ENCODE peak calls at places on chromosome 22, in five cellular contexts. Y, J, O, Z and C are unnamed samples.

GRCh38 chr22:48573766-48574165 is 1253.9 kb downstream of the BRD1 start:
- DNase-seq in Z (no peak), Y (no peak), J (no peak), O (no peak), C (no peak)

GRCh38 chr22:50340157-50340879 is 2.8 kb upstream of the PPP6R2 start:
- DNase-seq in Z (peak; percentile 16), J (no peak), O (no peak), Y (no peak), C (no peak)

GRCh38 chr22:27385261-27385998 is 416.1 kb downstream of the MN1 start:
- DNase-seq in O (no peak), Y (no peak), Z (no peak), J (no peak), C (no peak)

GRCh38 chr22:28402066-28402465 is 277.6 kb downstream of the TTC28 start:
- DNase-seq in J (no peak), Z (no peak), Y (no peak), O (no peak), C (no peak)

GRCh38 chr22:25146311-25146710 is 53.3 kb upstream of the CRYBB3 start:
- DNase-seq in O (no peak), Y (no peak), Z (peak; percentile 24), J (no peak), C (no peak)

GRCh38 chr22:33883961-33884808 is 36.1 kb downstream of the LARGE1 start:
- DNase-seq in J (no peak), Z (no peak), O (no peak), Y (no peak), C (peak; percentile 20)

GRCh38 chr22:23068096-23068831 is 2.1 kb upstream of the GNAZ start:
- DNase-seq in J (no peak), O (peak; percentile 59), Z (no peak), Y (peak; percentile 13), C (no peak)

GRCh38 chr22:35956850-35957249 is 71.8 kb downstream of the RBFOX2 start:
- DNase-seq in Y (no peak), O (no peak), J (no peak), Z (no peak), C (no peak)

GRCh38 chr22:27754247-27754887 is 47.2 kb downstream of the MN1 start:
- DNase-seq in Y (no peak), O (no peak), J (no peak), Z (no peak), C (no peak)

GRCh38 chr22:23754220-23754919 is at the start of gene VPREB3:
- DNase-seq in J (no peak), O (no peak), Y (no peak), Z (no peak), C (no peak)

GRCh38 chr22:48424661-48425060 is 1403.0 kb downstream of the BRD1 start:
- DNase-seq in J (no peak), Y (no peak), Z (no peak), O (no peak), C (no peak)

GRCh38 chr22:49853981-49854791 is 542 bp downstream of the ZBED4 start:
- DNase-seq in J (peak; percentile 49), Z (peak; percentile 30), O (peak; percentile 83), Y (peak; percentile 51), C (no peak)

GRCh38 chr22:35344956-35345690 is 35.8 kb upstream of the HMOX1 start:
- DNase-seq in J (no peak), O (peak; percentile 73), Y (no peak), Z (no peak), C (no peak)

GRCh38 chr22:17613280-17613679 is 15.3 kb downstream of the ATP6V1E1 start:
- DNase-seq in Z (no peak), Y (no peak), J (no peak), O (no peak), C (no peak)

GRCh38 chr22:32820131-32820882 is 18.8 kb downstream of the TIMP3 start:
- DNase-seq in Y (no peak), J (peak; percentile 33), O (no peak), Z (no peak), C (no peak)

GRCh38 chr22:17084554-17085276 is at the start of gene IL17RA:
- DNase-seq in Y (peak; percentile 94), J (peak; percentile 95), O (peak; percentile 99), Z (peak; percentile 85), C (peak; percentile 57)

GRCh38 chr22:31329453-31330215 is 16.5 kb downstream of the PATZ1 start:
- DNase-seq in O (no peak), Z (no peak), Y (no peak), J (no peak), C (no peak)

GRCh38 chr22:34416321-34416900 is 496.1 kb upstream of the LARGE1 start:
- DNase-seq in Z (no peak), Y (no peak), J (no peak), O (no peak), C (no peak)

GRCh38 chr22:28142361-28142801 is 223.3 kb upstream of the PITPNB start:
- DNase-seq in Y (no peak), J (peak; percentile 92), O (no peak), Z (peak; percentile 95), C (peak; percentile 86)

GRCh38 chr22:50141462-50141861 is 29.1 kb upstream of the PANX2 start:
- DNase-seq in Z (no peak), O (no peak), J (no peak), Y (no peak), C (no peak)

GRCh38 chr22:34902335-34902734 is 163.6 kb upstream of the ISX start:
- DNase-seq in O (no peak), Z (no peak), J (no peak), Y (no peak), C (no peak)

GRCh38 chr22:50734343-50734771 is 3.6 kb upstream of the ACR start:
- DNase-seq in Y (peak; percentile 7), J (no peak), Z (no peak), O (peak; percentile 57), C (no peak)

GRCh38 chr22:23405366-23405851 is 174.7 kb downstream of the IGLL1 start:
- DNase-seq in J (no peak), Y (no peak), Z (no peak), O (no peak), C (no peak)

GRCh38 chr22:25656724-25657123 is 85.3 kb upstream of the MYO18B start:
- DNase-seq in O (no peak), Z (no peak), J (no peak), Y (no peak), C (no peak)

GRCh38 chr22:47422736-47423135 is 660.3 kb downstream of the TBC1D22A start:
- DNase-seq in Y (no peak), O (no peak), J (no peak), Z (no peak), C (no peak)

GRCh38 chr22:17699696-17700330 is 61.3 kb downstream of the BCL2L13 start:
- DNase-seq in J (no peak), Y (no peak), O (no peak), Z (no peak), C (no peak)

GRCh38 chr22:26669060-26669481 is 11.7 kb downstream of the MIAT start:
- DNase-seq in Z (peak; percentile 61), Y (peak; percentile 87), J (peak; percentile 82), O (no peak), C (no peak)

GRCh38 chr22:33887173-33887572 is 33.1 kb downstream of the LARGE1 start:
- DNase-seq in J (no peak), O (no peak), Z (no peak), Y (no peak), C (no peak)

GRCh38 chr22:48340727-48341709 is 1486.7 kb downstream of the BRD1 start:
- DNase-seq in Z (no peak), Y (no peak), O (no peak), J (no peak), C (no peak)

GRCh38 chr22:17913705-17914282 is 110.6 kb downstream of the MICAL3 start:
- DNase-seq in J (peak; percentile 74), O (no peak), Y (no peak), Z (no peak), C (no peak)

GRCh38 chr22:31431950-31432349 is 32.5 kb downstream of the DRG1 start:
- DNase-seq in Z (no peak), O (no peak), J (no peak), Y (no peak), C (no peak)

GRCh38 chr22:47837703-47838102 is 1075.3 kb downstream of the TBC1D22A start:
- DNase-seq in Y (no peak), Z (peak; percentile 39), J (peak; percentile 2), O (no peak), C (no peak)

GRCh38 chr22:35043251-35043931 is 22.6 kb upstream of the ISX start:
- DNase-seq in J (no peak), Y (no peak), O (no peak), Z (no peak), C (no peak)

GRCh38 chr22:39253427-39254070 is 8.8 kb upstream of the PDGFB start:
- DNase-seq in Z (peak; percentile 72), J (peak; percentile 84), Y (peak; percentile 95), O (no peak), C (peak; percentile 63)
- H3K4me3 ChIP-seq in Z (no peak overlapping the region), J (no peak overlapping the region), Y (no peak overlapping the region), O (no peak overlapping the region), C (no peak overlapping the region)

DNA sequence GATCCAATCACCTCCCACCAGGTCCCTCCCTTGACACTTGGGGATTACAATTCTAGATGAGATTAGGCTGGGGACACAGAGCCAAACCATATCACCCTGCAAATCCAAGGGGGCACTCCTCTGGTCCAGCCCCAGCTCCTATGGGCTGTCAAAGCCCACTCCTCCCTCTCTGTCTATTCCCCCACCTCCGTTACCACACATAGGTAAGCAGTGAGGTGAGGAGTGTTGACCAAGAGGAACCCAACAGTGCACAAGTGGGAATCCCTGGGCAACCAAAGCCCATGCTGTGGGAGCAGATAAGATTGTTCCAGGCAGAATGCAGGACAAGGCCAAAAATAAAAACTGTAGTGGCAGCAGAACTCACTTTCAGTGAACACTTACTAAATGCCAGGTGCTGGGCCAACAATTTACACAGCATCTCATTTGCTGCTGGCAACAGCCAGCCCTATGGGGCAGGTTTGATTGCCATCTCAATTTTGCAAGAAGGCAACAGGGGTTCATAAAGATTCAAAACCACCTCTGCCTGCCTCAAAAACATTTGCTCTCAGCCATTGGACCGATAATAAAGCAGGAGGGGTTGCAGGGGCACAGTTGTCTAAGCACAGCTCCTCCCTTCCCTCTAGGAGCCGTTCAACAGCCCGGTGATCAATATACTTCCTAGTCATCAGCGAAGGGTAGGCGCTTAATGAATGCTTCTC is 8.9 kb downstream of the SDF2L1 start:
- DNase-seq in Y (no peak), Z (no peak), O (no peak), J (peak; percentile 30), C (no peak)
- H3K4me3 ChIP-seq in Y (no peak overlapping the region), Z (peak overlapping the region; percentile 73), O (peak overlapping the region; percentile 59), J (peak overlapping the region; percentile 77), C (peak overlapping the region; percentile 79)

GRCh38 chr22:43892183-43892894 is 526 bp upstream of the PNPLA5 start:
- DNase-seq in O (no peak), Z (no peak), J (no peak), Y (no peak), C (no peak)
- H3K4me3 ChIP-seq in O (no peak overlapping the region), Z (no peak overlapping the region), J (no peak overlapping the region), Y (no peak overlapping the region), C (no peak overlapping the region)

DNA sequence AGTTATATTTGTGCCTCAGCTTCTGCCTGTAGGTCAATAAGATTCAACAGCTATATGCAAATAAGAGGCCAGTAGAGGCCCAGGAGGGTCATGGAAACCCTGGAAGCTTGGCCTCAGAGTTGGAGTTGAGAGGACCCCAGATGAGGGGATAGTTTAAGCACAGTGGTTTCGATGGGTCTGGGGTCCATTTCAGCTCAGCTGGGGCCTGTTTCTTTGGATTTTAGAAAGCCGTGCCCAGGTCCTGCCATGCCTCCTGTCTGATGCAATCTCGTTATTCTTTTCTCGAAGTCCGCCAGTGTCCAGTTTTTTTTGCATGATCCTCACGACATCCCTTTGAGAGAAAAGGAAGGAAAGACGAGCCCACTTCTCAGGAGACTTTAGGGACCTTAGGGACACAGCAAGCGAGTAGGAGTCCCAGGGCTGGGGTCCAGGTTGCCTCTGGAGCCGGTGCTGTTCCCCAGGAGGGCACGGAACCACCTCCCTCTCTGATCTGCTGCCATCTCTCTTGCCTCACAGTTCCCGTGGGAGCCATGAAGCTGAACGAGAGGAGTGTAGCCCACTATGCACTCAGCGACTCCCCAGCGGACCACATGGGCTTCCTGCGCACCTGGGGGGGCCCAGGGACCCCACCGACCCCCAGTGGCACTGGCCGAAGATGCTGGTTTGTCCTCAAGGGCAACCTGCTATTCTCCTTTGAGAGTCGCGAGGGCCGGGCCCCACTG is 2.6 kb upstream of the SMDT1 start:
- DNase-seq in Z (no peak), O (no peak), J (no peak), Y (no peak), C (no peak)
- H3K4me3 ChIP-seq in Z (no peak overlapping the region), O (no peak overlapping the region), J (no peak overlapping the region), Y (no peak overlapping the region), C (no peak overlapping the region)